ENCODE peak calls at places on chromosome 3, in five cellular contexts. X is A673, G is brain microvascular endothelial cell, Z is lower lobe of right lung, S is heart left ventricle. A is an unnamed sample.

GRCh38 chr3:148435534-148435933 is 262.2 kb upstream of the AGTR1 start:
- DNase-seq in X (no peak), G (no peak), Z (no peak), S (no peak), A (no peak)

GRCh38 chr3:43619593-43619992 is 2.2 kb downstream of the ANO10 start:
- DNase-seq in X (no peak), G (no peak), Z (no peak), S (no peak), A (no peak)

GRCh38 chr3:128324911-128325592 is 141.6 kb downstream of the DNAJB8 start:
- DNase-seq in X (no peak), G (no peak), Z (no peak), S (no peak), A (no peak)

GRCh38 chr3:28322464-28322863 is 26.1 kb upstream of the ZCWPW2 start:
- DNase-seq in X (no peak), G (peak; percentile 10), Z (no peak), S (no peak), A (no peak)

GRCh38 chr3:78091478-78092119 is 1051.7 kb downstream of the ROBO2 start:
- DNase-seq in X (no peak), G (no peak), Z (no peak), S (peak; percentile 19), A (no peak)

GRCh38 chr3:188152660-188153497 is 1.1 kb upstream of the LPP start:
- DNase-seq in X (peak; percentile 63), G (peak; percentile 35), Z (peak; percentile 57), S (no peak), A (peak; percentile 51)

GRCh38 chr3:34863485-34863884 is 775.8 kb upstream of the ARPP21 start:
- DNase-seq in X (no peak), G (no peak), Z (no peak), S (no peak), A (no peak)

GRCh38 chr3:9552252-9552999 is 1.2 kb downstream of the LHFPL4 start:
- DNase-seq in X (peak; percentile 48), G (peak; percentile 44), Z (peak; percentile 50), S (peak; percentile 17), A (peak; percentile 41)

GRCh38 chr3:112405845-112406244 is 72.9 kb downstream of the CD200 start:
- DNase-seq in X (no peak), G (no peak), Z (no peak), S (no peak), A (no peak)

GRCh38 chr3:114332342-114333179 is 38.7 kb downstream of the TIGIT start:
- DNase-seq in X (no peak), G (no peak), Z (no peak), S (no peak), A (no peak)
- H3K27ac ChIP-seq in X (no peak overlapping the region), G (no peak overlapping the region), Z (no peak overlapping the region), S (no peak overlapping the region), A (no peak overlapping the region)

GRCh38 chr3:118760611-118761606 is 273.7 kb downstream of the IGSF11 start:
- DNase-seq in X (no peak), G (no peak), Z (no peak), S (no peak), A (no peak)
- TF ChIP-seq CTCF in X (no peak), G (no peak), Z (no peak), S (no peak), A (no peak)

DNA sequence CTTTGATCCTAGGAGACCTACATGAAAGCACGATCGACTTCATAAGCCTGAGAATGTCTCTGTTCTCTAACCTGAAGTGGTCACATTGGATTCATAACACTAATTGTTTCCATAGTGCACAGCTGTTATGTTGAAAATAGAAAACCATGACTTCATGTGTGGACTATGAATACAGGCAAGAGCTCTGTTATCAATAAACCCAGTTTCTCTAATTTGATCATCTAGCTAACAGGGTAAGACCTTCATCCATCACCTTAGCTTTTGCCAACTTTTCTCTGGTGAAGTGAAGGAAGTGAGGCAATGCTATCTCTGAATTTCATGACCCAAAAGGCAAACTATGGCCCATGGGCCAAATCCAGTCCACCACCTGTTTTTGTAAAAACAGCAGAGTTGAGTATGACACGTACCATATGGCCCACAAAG is 27.2 kb downstream of the ABI3BP start:
- DNase-seq in X (no peak), G (no peak), Z (no peak), S (peak; percentile 17), A (no peak)
- H3K27ac ChIP-seq in X (no peak overlapping the region), G (no peak overlapping the region), Z (no peak overlapping the region), S (peak overlapping the region; percentile 60), A (no peak overlapping the region)

GRCh38 chr3:52238193-52238760 is 681 bp downstream of the TWF2 start:
- DNase-seq in X (no peak), G (no peak), Z (no peak), S (no peak), A (no peak)
- TF ChIP-seq CTCF in X (no peak), G (no peak), Z (no peak), S (no peak), A (no peak)

GRCh38 chr3:62462790-62463186 is 89.4 kb upstream of the FEZF2 start:
- DNase-seq in X (no peak), G (no peak), Z (no peak), S (no peak), A (no peak)

GRCh38 chr3:62462097-62462789 is 88.9 kb upstream of the FEZF2 start:
- DNase-seq in X (no peak), G (no peak), Z (no peak), S (no peak), A (no peak)

GRCh38 chr3:62467936-62468722 is 94.8 kb upstream of the FEZF2 start:
- DNase-seq in X (no peak), G (no peak), Z (no peak), S (no peak), A (no peak)
- H3K27ac ChIP-seq in X (no peak overlapping the region), G (no peak overlapping the region), Z (no peak overlapping the region), S (no peak overlapping the region), A (no peak overlapping the region)

GRCh38 chr3:135736740-135737139 is 228.8 kb upstream of the PPP2R3A start:
- DNase-seq in X (peak; percentile 56), G (peak; percentile 1), Z (no peak), S (no peak), A (no peak)
- TF ChIP-seq CTCF in X (peak; percentile 54), G (peak; percentile 41), Z (no peak), S (no peak), A (no peak)

DNA sequence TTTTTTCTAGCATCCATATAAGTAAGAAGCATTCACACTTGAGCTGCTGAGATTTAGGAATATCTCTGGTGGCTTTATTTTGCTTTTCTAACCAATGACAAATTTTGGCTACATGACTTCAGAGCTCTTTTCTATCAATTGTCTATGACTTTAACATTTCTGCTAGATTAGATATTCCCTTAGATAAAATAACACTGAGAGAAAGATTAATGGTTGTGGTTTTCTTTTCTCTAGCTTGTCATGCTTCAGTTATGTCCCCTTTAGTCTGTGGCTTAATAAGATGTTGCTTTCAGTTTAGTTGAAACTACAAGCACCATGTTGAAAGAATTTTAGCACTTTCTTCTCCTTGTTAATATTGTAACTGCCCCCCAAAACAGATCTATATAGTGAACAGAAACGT is 665.6 kb upstream of the CCDC54 start:
- DNase-seq in X (peak; percentile 32), G (no peak), Z (no peak), S (no peak), A (no peak)
- H3K27ac ChIP-seq in X (peak overlapping the region; percentile 75), G (peak overlapping the region; percentile 26), Z (no peak overlapping the region), S (no peak overlapping the region), A (no peak overlapping the region)

GRCh38 chr3:63193647-63194046 is 84.5 kb upstream of the SYNPR start:
- DNase-seq in X (peak; percentile 30), G (no peak), Z (no peak), S (no peak), A (peak; percentile 13)
- TF ChIP-seq CTCF in X (peak; percentile 49), G (peak; percentile 35), Z (peak; percentile 29), S (peak; percentile 53), A (peak; percentile 47)

GRCh38 chr3:38133557-38134405 is 3.1 kb downstream of the ACAA1 start:
- DNase-seq in X (no peak), G (no peak), Z (peak; percentile 45), S (no peak), A (no peak)

GRCh38 chr3:38137615-38138346 is 680 bp upstream of the MYD88 start:
- DNase-seq in X (peak; percentile 22), G (no peak), Z (peak; percentile 49), S (no peak), A (no peak)

GRCh38 chr3:38138347-38139190 is at the start of gene MYD88:
- DNase-seq in X (peak; percentile 52), G (peak; percentile 45), Z (peak; percentile 94), S (peak; percentile 85), A (peak; percentile 43)

GRCh38 chr3:38136807-38137614 is at the start of gene ACAA1:
- DNase-seq in X (peak; percentile 96), G (peak; percentile 100), Z (peak; percentile 100), S (peak; percentile 100), A (peak; percentile 93)

DNA sequence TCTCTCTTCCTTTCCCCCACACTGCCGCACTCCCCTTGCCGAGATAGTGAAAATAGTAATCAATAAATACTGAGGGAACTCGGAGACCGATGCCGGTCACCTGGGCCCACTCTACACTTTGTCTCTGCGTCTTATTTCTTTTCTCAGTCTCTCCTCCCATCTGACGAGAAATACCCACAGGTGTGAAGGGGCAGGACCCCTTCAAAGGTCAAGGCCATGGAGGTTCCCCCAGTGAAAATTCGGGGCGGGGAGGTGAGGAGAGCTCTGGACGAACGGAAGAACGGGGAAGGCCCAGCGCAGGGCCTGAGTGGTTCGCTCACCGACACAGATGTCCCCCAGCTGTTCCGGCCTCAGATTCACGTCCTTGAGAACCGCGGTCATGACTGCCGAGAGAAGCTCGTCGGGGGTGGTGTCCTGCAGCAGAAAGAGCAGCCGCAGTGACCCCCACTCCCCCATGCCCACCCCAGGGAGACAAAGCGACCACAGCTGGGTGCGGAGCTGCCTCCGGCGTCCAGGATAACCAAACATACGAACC is 588 bp downstream of the ACAA1 start:
- DNase-seq in X (no peak), G (no peak), Z (peak; percentile 69), S (no peak), A (no peak)
- H3K27ac ChIP-seq in X (peak overlapping the region; percentile 71), G (peak overlapping the region; percentile 17), Z (peak overlapping the region; percentile 96), S (peak overlapping the region; percentile 96), A (peak overlapping the region; percentile 90)